ENCODE peak calls at places on chromosomes 3 and 15, in seven cellular contexts. K is HCT116; N is spleen; P is cardiac muscle cell; Y is CD8-positive, alpha-beta T cell; S is Peyer's patch; C is OCI-LY7. X is an unnamed sample. For H3K4me1, the result is how much of the 10 kb centered on the place peaks cover.

GRCh38 chr3:14478943-14479550 is 61.1 kb downstream of the GRIP2 start:
- DNase-seq in S (peak), Y (no peak), K (no peak), N (peak), P (no peak), C (no peak), X (no peak)

GRCh38 chr3:32048487-32049174 is 57.8 kb upstream of the GPD1L start:
- DNase-seq in C (no peak), N (no peak), S (no peak), K (no peak), P (peak), Y (no peak), X (no peak)

GRCh38 chr15:31811641-31812040 is 218.7 kb upstream of the CHRNA7 start:
- DNase-seq in K (no peak), S (no peak), C (no peak), Y (no peak), N (no peak), P (no peak), X (no peak)

GRCh38 chr15:83734487-83734886 is 80.6 kb downstream of the ADAMTSL3 start:
- DNase-seq in N (no peak), Y (no peak), C (no peak), K (peak), S (no peak), P (peak), X (no peak)

GRCh38 chr3:138845071-138845685 is 10.4 kb upstream of the PIK3CB start:
- DNase-seq in K (no peak), S (no peak), C (no peak), N (peak), P (no peak), Y (no peak), X (no peak)

GRCh38 chr3:46700772-46701171 is 420 bp upstream of the TMIE start:
- DNase-seq in P (peak), S (no peak), Y (no peak), C (no peak), K (no peak), N (no peak), X (no peak)

GRCh38 chr3:19931767-19932188 is 2.2 kb downstream of the EFHB start:
- DNase-seq in N (no peak), Y (no peak), C (no peak), S (no peak), K (no peak), P (no peak), X (no peak)

GRCh38 chr3:57130426-57131209 is 34.5 kb downstream of the IL17RD start:
- DNase-seq in N (no peak), Y (no peak), P (no peak), K (no peak), C (peak), S (no peak), X (no peak)

GRCh38 chr3:154188416-154188815 is 67.2 kb downstream of the ARHGEF26 start:
- DNase-seq in C (no peak), S (no peak), N (no peak), K (no peak), Y (no peak), P (no peak), X (no peak)

GRCh38 chr3:128442070-128442469 is 24.6 kb downstream of the DNAJB8 start:
- DNase-seq in Y (no peak), S (no peak), N (no peak), C (no peak), K (no peak), P (no peak), X (no peak)

GRCh38 chr3:128439226-128439625 is 27.5 kb downstream of the DNAJB8 start:
- DNase-seq in Y (no peak), N (no peak), P (no peak), K (no peak), S (no peak), C (no peak), X (no peak)

GRCh38 chr3:128435561-128435960 is 31.1 kb downstream of the DNAJB8 start:
- DNase-seq in Y (no peak), C (no peak), N (no peak), P (no peak), K (no peak), S (no peak), X (no peak)

GRCh38 chr3:128436214-128436613 is 30.5 kb downstream of the DNAJB8 start:
- DNase-seq in K (no peak), P (no peak), Y (no peak), C (no peak), N (no peak), S (no peak), X (no peak)

DNA sequence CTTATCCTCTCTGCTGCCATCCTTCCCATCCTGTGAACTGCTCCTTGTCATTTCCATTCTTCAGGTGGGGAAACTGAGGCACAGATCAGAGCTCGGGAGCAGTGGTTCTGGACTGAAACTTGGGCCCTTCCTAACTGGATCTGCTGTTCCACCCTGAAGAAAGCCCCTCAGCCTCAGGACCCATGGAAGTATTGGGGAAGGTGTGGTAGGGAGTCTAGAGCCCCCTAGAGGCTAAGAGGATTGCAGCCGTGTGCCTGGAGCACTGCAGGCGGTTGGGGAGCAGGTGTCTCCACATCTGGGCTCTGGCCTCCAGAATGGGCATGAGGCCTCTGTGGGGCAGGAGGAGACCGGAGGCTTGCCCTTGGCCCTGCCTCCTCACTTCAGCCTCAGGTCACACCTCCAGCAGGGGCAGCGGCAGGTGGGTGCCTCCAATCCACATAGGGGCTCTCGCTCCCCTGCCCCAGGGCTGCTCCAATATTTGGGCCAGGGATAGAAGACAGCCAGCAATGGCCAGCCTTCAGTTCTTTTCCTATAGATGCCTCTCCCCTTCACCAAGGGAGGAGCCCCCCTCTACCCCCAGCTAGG is 28.1 kb downstream of the DNAJB8 start:
- DNase-seq in N (no peak), K (no peak), Y (no peak), P (no peak), S (no peak), C (peak), X (no peak)
- TF ChIP-seq CTCF in N (no peak), K (peak), Y (no peak), P (peak), S (peak), C (peak), X (no peak)

DNA sequence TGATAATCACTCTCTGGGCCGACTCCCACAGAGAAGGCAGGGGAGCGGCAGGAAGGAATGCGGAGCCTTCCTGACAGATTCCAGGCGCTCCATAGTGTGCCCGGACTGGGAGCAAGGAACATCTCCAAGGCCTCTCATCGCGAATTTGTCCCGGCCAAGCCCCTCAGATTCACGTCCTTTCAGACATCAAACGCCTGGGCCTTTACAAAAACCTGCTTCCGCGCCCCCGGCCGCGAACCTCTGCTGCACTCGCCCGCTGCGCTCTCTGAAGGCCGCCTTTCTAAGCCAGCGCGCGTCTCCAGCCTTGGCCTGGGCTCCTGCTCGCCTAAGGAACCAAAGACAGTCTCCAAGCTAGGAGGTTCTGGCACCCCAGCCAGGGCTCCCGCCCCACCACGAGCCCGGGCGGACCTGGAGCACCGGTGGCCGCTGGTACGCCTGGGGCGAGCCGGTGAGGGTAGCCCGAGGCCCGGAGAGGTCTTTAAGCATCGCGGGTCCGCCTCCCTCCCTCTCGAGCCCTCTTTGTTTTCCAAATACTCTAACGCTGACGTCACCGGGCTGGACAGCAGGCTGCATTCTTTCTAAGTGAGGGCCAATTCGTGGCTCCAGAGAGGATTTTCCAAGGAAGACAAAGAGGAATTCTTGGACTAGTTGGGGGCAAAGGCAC is 837 bp downstream of the AMOTL2 start:
- DNase-seq in P (peak), S (peak), K (no peak), N (peak), C (no peak), Y (no peak), X (peak)
- H3K4me1 ChIP-seq in P (under half), S (under half), K (under half), N (half or more), C (under half), Y (under half), X (under half)

DNA sequence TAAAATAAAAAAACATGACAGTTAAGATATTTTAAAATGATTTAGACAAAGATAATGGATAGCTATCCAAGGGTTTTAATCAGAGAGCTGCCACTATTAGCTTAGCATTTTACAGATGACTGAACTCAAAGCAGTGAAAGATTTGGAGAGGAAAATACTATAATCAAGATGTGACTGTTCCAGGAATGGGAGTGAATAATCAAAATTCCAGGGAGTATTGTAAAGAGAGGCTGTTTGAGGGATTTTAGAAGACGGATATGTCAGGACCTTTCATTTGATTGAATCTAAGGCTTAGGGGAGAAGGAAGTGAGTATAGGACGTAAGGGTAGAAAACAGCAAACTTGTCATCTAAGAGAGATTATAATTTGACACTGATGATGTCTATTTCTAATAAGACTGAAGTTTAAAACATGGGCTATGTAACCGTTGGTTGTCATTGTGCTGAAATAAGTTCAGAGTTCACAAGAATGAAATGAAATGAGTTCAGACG is 843.0 kb downstream of the SI start:
- DNase-seq in S (no peak), N (no peak), K (no peak), C (no peak), P (no peak), Y (no peak), X (no peak)
- TF ChIP-seq CTCF in S (no peak), N (no peak), K (no peak), C (no peak), P (no peak), Y (no peak), X (no peak)

DNA sequence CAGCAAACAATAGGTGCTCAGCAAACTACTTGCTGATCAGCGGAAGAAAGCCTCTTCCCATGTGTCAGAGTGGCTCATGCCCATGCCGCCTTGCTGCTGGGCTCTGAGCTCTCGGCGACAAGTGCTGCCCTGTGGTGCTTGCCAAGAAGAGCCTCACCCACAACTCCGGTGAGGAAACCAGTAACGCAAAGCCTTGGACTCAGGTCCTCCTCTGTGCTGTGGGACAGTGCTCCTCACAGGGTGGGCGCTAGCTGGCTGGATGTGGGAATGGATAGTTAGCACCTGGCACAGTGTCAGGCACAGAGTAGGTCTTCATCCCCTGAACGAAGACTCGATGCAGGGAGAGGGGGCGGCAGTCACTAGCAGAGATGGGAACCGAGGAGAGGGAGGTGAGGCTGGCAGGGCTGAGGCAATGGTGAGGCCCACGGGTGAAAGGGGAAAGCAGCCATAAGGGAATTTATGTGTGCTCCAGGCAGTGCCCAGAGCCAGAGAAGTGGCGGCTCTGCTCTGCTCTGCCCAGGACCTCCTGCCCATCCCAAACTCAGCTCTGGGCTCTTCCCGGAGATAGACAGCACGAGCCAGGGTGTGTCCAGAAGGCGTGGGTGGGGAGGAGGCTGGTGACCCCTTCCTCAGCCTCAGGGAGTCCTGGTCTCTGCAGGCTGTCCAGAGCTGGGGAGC is 55.7 kb downstream of the IQSEC1 start:
- DNase-seq in K (no peak), N (peak), C (no peak), S (peak), Y (no peak), P (no peak), X (no peak)
- H3K4me1 ChIP-seq in K (under half), N (half or more), C (half or more), S (under half), Y (under half), P (under half), X (under half)

GRCh38 chr3:192108820-192109219 is 618.5 kb downstream of the FGF12 start:
- DNase-seq in N (no peak), P (no peak), Y (no peak), K (no peak), S (no peak), C (no peak), X (no peak)

DNA sequence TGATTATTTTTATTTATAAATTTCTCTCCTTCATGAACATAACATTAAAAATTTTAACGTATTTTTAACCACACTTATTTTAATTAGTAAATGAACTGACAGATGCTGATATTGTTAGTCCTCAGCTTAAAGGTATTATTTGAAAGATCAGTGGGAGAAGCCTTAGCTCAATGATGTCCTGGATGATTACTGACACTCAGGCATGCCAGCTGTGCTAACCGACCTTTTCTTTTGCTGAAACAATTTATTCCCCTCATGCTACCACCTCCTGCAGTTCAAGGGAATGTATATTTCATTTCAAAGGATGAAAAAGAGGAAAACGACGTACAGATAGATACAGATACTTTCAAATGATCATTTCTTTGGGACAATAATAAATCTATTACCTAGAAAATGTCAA is 620.8 kb downstream of the FGF12 start:
- DNase-seq in S (no peak), Y (no peak), C (no peak), K (no peak), N (no peak), P (no peak), X (no peak)
- TF ChIP-seq CTCF in S (no peak), Y (no peak), C (no peak), K (no peak), N (no peak), P (no peak), X (no peak)

GRCh38 chr3:173865900-173866498 is 468.5 kb downstream of the NLGN1 start:
- DNase-seq in Y (no peak), K (no peak), N (no peak), P (no peak), S (no peak), C (no peak), X (no peak)
- H3K4me1 ChIP-seq in Y (under half), K (under half), N (under half), P (under half), S (under half), C (under half), X (under half)

GRCh38 chr15:77225088-77225487 is 154.2 kb upstream of the TSPAN3 start:
- DNase-seq in N (no peak), P (peak), S (no peak), Y (no peak), K (no peak), C (no peak), X (no peak)

GRCh38 chr15:77224352-77224751 is 153.4 kb upstream of the TSPAN3 start:
- DNase-seq in C (peak), Y (no peak), K (no peak), P (peak), N (no peak), S (no peak), X (no peak)

GRCh38 chr15:77225641-77226040 is 154.7 kb upstream of the TSPAN3 start:
- DNase-seq in Y (no peak), S (no peak), K (no peak), P (peak), C (no peak), N (no peak), X (no peak)

GRCh38 chr15:77221708-77222107 is 150.8 kb upstream of the TSPAN3 start:
- DNase-seq in C (no peak), N (no peak), Y (no peak), S (no peak), K (no peak), P (no peak), X (no peak)

GRCh38 chr15:77219846-77220245 is 148.9 kb upstream of the TSPAN3 start:
- DNase-seq in N (no peak), P (no peak), K (no peak), Y (no peak), C (no peak), S (no peak), X (no peak)
- TF ChIP-seq CTCF in N (no peak), P (no peak), K (no peak), Y (no peak), C (no peak), S (no peak), X (no peak)

GRCh38 chr3:50169858-50170257 is 14.7 kb downstream of the SEMA3F start:
- DNase-seq in Y (no peak), S (no peak), N (no peak), K (no peak), P (no peak), C (no peak), X (no peak)

GRCh38 chr3:50169232-50169631 is 14.1 kb downstream of the SEMA3F start:
- DNase-seq in C (no peak), S (no peak), Y (no peak), K (no peak), N (no peak), P (no peak), X (no peak)

GRCh38 chr3:50168388-50168787 is 13.3 kb downstream of the SEMA3F start:
- DNase-seq in C (no peak), K (no peak), P (no peak), N (peak), S (no peak), Y (no peak), X (no peak)

GRCh38 chr3:50167782-50168317 is 12.7 kb downstream of the SEMA3F start:
- DNase-seq in K (no peak), N (no peak), S (no peak), Y (no peak), C (no peak), P (no peak), X (no peak)

DNA sequence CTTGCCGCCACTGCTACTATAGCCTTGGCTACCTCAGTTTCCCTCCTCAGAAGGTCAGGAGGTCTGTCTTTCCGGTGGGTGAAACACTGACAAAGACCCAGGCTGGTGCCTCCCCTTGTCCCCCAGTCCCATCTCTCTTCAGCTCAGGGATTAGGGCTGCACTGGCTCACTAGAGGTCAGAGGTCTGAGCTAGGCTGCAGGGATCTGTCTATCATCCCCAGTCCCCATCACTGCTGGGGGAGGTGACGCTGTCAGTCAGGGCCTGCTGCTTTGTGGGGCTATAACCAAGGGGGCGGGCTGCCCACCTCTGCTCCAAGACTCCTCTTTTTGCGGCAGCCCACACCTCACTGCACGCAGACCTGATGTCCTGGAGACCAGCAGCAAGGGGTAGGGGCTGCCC is 13.7 kb downstream of the SEMA3F start:
- DNase-seq in K (no peak), C (no peak), Y (no peak), S (no peak), P (no peak), N (no peak), X (no peak)
- H3K4me1 ChIP-seq in K (under half), C (under half), Y (under half), S (under half), P (under half), N (half or more), X (half or more)

X was measured in lung.